ENCODE peak calls at places on chromosomes 5 and 9, in five cellular contexts. One of them, this sample, is unnamed.

GRCh38 chr5:164065266-164065665 is 559.8 kb downstream of the MAT2B start:
- DNase-seq in HepG2: no peak
- DNase-seq in GM12878: no peak
- DNase-seq in HEK293T: no peak
- DNase-seq in H1: no peak
- DNase-seq in this sample: no peak

GRCh38 chr9:131276891-131277672 is 772 bp upstream of the FAM78A start:
- DNase-seq in H1: no peak
- DNase-seq in HEK293T: no peak
- DNase-seq in HepG2: no peak
- DNase-seq in GM12878: no peak
- DNase-seq in this sample: no peak

GRCh38 chr9:37248651-37249163 is 128.3 kb downstream of the ZCCHC7 start:
- DNase-seq in HepG2: no peak
- DNase-seq in HEK293T: no peak
- DNase-seq in GM12878: no peak
- DNase-seq in H1: no peak
- DNase-seq in this sample: no peak

GRCh38 chr5:68771747-68772146 is 322.1 kb upstream of the SLC30A5 start:
- DNase-seq in HEK293T: no peak
- DNase-seq in H1: no peak
- DNase-seq in GM12878: no peak
- DNase-seq in HepG2: no peak
- DNase-seq in this sample: no peak

GRCh38 chr5:54867310-54867944 is 118.0 kb downstream of the ESM1 start:
- DNase-seq in HEK293T: peak; percentile 23
- DNase-seq in HepG2: peak; percentile 22
- DNase-seq in GM12878: no peak
- DNase-seq in H1: no peak
- DNase-seq in this sample: no peak

GRCh38 chr9:127318651-127319167 is 54.1 kb downstream of the GARNL3 start:
- DNase-seq in HepG2: no peak
- DNase-seq in H1: no peak
- DNase-seq in GM12878: no peak
- DNase-seq in HEK293T: no peak
- DNase-seq in this sample: no peak

GRCh38 chr9:124521142-124521541 is 13.9 kb upstream of the NR5A1 start:
- DNase-seq in HEK293T: no peak
- DNase-seq in HepG2: no peak
- DNase-seq in H1: no peak
- DNase-seq in GM12878: no peak
- DNase-seq in this sample: no peak

GRCh38 chr5:150160448-150161069 is 4.9 kb upstream of the PDGFRB start:
- DNase-seq in HepG2: no peak
- DNase-seq in H1: no peak
- DNase-seq in GM12878: no peak
- DNase-seq in HEK293T: no peak
- DNase-seq in this sample: no peak

GRCh38 chr5:178068293-178068692 is 45.0 kb upstream of the N4BP3 start:
- DNase-seq in HEK293T: no peak
- DNase-seq in HepG2: no peak
- DNase-seq in H1: no peak
- DNase-seq in GM12878: no peak
- DNase-seq in this sample: no peak

GRCh38 chr9:89642789-89643188 is 38.0 kb downstream of the GADD45G start:
- DNase-seq in H1: no peak
- DNase-seq in GM12878: no peak
- DNase-seq in HEK293T: no peak
- DNase-seq in HepG2: no peak
- DNase-seq in this sample: no peak

GRCh38 chr9:99181621-99182020 is 40.1 kb downstream of the ALG2 start:
- DNase-seq in H1: no peak
- DNase-seq in GM12878: peak; percentile 85
- DNase-seq in HEK293T: no peak
- DNase-seq in HepG2: no peak
- DNase-seq in this sample: no peak

GRCh38 chr5:153974131-153974812 is 64.4 kb downstream of the FAM114A2 start:
- DNase-seq in HepG2: peak; percentile 25
- DNase-seq in H1: no peak
- DNase-seq in HEK293T: peak; percentile 59
- DNase-seq in GM12878: no peak
- DNase-seq in this sample: no peak

GRCh38 chr9:133998915-133999580 is 6.9 kb upstream of the VAV2 start:
- DNase-seq in H1: no peak
- DNase-seq in HepG2: no peak
- DNase-seq in GM12878: no peak
- DNase-seq in HEK293T: no peak
- DNase-seq in this sample: no peak

GRCh38 chr9:35656340-35656739 is 1.5 kb downstream of the RMRP start:
- DNase-seq in H1: no peak
- DNase-seq in GM12878: no peak
- DNase-seq in HepG2: no peak
- DNase-seq in HEK293T: no peak
- DNase-seq in this sample: no peak

GRCh38 chr5:126351138-126351537 is 72.1 kb upstream of the GRAMD2B start:
- DNase-seq in HEK293T: no peak
- DNase-seq in H1: no peak
- DNase-seq in GM12878: no peak
- DNase-seq in HepG2: no peak
- DNase-seq in this sample: no peak

GRCh38 chr5:112646139-112646941 is 91.3 kb upstream of the APC start:
- DNase-seq in HEK293T: no peak
- DNase-seq in H1: no peak
- DNase-seq in GM12878: no peak
- DNase-seq in HepG2: no peak
- DNase-seq in this sample: no peak

GRCh38 chr5:68884144-68884754 is 209.6 kb upstream of the SLC30A5 start:
- DNase-seq in H1: no peak
- DNase-seq in HepG2: no peak
- DNase-seq in HEK293T: no peak
- DNase-seq in GM12878: no peak
- DNase-seq in this sample: no peak

GRCh38 chr9:116599342-116599884 is 87.7 kb upstream of the TRIM32 start:
- DNase-seq in HEK293T: no peak
- DNase-seq in GM12878: no peak
- DNase-seq in H1: no peak
- DNase-seq in HepG2: no peak
- DNase-seq in this sample: no peak

GRCh38 chr9:93629920-93630319 is 53.5 kb downstream of the PHF2 start:
- DNase-seq in HEK293T: no peak
- DNase-seq in GM12878: no peak
- DNase-seq in HepG2: no peak
- DNase-seq in H1: no peak
- DNase-seq in this sample: no peak

GRCh38 chr5:71658916-71659661 is 60.0 kb upstream of the CARTPT start:
- DNase-seq in HepG2: peak; percentile 31
- DNase-seq in GM12878: no peak
- DNase-seq in HEK293T: peak; percentile 28
- DNase-seq in H1: no peak
- DNase-seq in this sample: no peak

GRCh38 chr5:139698461-139699146 is 50.5 kb downstream of the CXXC5 start:
- DNase-seq in HEK293T: peak; percentile 53
- DNase-seq in HepG2: no peak
- DNase-seq in H1: no peak
- DNase-seq in GM12878: no peak
- DNase-seq in this sample: no peak

GRCh38 chr5:133511653-133512235 is 100.6 kb downstream of the FSTL4 start:
- DNase-seq in HepG2: no peak
- DNase-seq in GM12878: no peak
- DNase-seq in H1: no peak
- DNase-seq in HEK293T: no peak
- DNase-seq in this sample: no peak

GRCh38 chr5:74109344-74109743 is 483.3 kb downstream of the ARHGEF28 start:
- DNase-seq in HepG2: no peak
- DNase-seq in H1: no peak
- DNase-seq in GM12878: no peak
- DNase-seq in HEK293T: no peak
- DNase-seq in this sample: peak; percentile 11

GRCh38 chr5:74107899-74108298 is 481.9 kb downstream of the ARHGEF28 start:
- DNase-seq in H1: no peak
- DNase-seq in HEK293T: no peak
- DNase-seq in HepG2: no peak
- DNase-seq in GM12878: no peak
- DNase-seq in this sample: no peak

GRCh38 chr5:74103131-74104023 is 477.4 kb downstream of the ARHGEF28 start:
- DNase-seq in HEK293T: no peak
- DNase-seq in H1: no peak
- DNase-seq in GM12878: no peak
- DNase-seq in HepG2: no peak
- DNase-seq in this sample: no peak

GRCh38 chr5:74105126-74105780 is 479.3 kb downstream of the ARHGEF28 start:
- DNase-seq in HepG2: no peak
- DNase-seq in GM12878: no peak
- DNase-seq in HEK293T: no peak
- DNase-seq in H1: no peak
- DNase-seq in this sample: no peak

DNA sequence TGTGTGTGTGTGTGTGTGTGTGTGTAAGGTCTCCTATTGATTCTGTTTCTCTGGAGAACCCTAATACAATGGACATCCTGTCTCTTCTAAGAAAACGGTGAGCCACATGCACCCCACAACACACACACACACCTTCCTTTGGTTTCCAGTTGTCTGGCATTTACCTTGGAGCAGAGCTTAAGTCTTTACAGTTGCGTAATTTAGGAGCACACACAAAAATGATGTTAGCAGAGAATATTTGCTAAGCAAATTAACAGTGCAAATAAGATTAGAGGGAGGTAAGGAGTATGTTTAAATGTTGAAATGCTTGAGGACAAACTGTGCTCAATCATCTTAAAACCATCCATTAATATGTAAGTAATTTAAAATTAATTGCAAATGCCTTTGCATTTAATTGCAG is 478.5 kb downstream of the ARHGEF28 start:
- DNase-seq in HEK293T: no peak
- DNase-seq in HepG2: peak; percentile 16
- DNase-seq in H1: no peak
- DNase-seq in GM12878: no peak
- DNase-seq in this sample: no peak
- TF ChIP-seq SUZ12 in HEK293T: no peak
- TF ChIP-seq SUZ12 in HepG2: no peak
- TF ChIP-seq SUZ12 in H1: no peak
- TF ChIP-seq SUZ12 in GM12878: no peak
- TF ChIP-seq SUZ12 in this sample: no peak

DNA sequence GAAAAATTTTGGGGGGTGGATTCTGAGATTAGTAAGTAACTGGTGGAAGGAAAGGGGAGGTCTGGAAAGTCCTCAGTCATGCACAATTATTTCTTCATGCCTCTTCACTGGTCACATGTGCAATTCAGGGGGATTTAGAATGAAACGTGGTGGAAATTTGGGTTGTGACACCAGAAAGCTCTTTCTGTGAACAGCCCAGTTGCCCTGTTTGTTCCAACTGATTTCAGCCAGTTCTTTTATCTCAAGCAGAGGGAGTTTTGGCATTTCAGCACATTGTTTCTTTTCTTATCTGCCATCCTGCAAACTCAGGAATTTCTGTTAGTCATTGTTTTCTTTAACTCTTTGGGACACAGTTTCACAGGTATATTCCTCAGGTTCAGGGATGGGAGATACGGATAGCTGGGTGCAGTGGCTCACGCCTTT is 5.1 kb upstream of the B4GALT1 start:
- DNase-seq in GM12878: no peak
- DNase-seq in HepG2: peak; percentile 79
- DNase-seq in HEK293T: no peak
- DNase-seq in H1: no peak
- DNase-seq in this sample: no peak
- TF ChIP-seq SUZ12 in GM12878: no peak
- TF ChIP-seq SUZ12 in HepG2: no peak
- TF ChIP-seq SUZ12 in HEK293T: no peak
- TF ChIP-seq SUZ12 in H1: no peak
- TF ChIP-seq SUZ12 in this sample: no peak

GRCh38 chr5:109690456-109691247 is 925 bp downstream of the MAN2A1 start:
- DNase-seq in HepG2: peak; percentile 62
- DNase-seq in H1: no peak
- DNase-seq in HEK293T: peak; percentile 36
- DNase-seq in GM12878: no peak
- DNase-seq in this sample: no peak
- TF ChIP-seq SUZ12 in HepG2: no peak
- TF ChIP-seq SUZ12 in H1: no peak
- TF ChIP-seq SUZ12 in HEK293T: no peak
- TF ChIP-seq SUZ12 in GM12878: no peak
- TF ChIP-seq SUZ12 in this sample: no peak

GRCh38 chr9:128716581-128717254 is 7.2 kb downstream of the ZDHHC12 start:
- DNase-seq in HEK293T: no peak
- DNase-seq in H1: no peak
- DNase-seq in GM12878: no peak
- DNase-seq in HepG2: no peak
- DNase-seq in this sample: no peak
- TF ChIP-seq SUZ12 in HEK293T: no peak
- TF ChIP-seq SUZ12 in H1: no peak
- TF ChIP-seq SUZ12 in GM12878: no peak
- TF ChIP-seq SUZ12 in HepG2: no peak
- TF ChIP-seq SUZ12 in this sample: no peak

GRCh38 chr5:134994560-134995156 is 27.0 kb downstream of the CATSPER3 start:
- DNase-seq in HEK293T: peak; percentile 3
- DNase-seq in HepG2: no peak
- DNase-seq in H1: no peak
- DNase-seq in GM12878: no peak
- DNase-seq in this sample: no peak
- TF ChIP-seq SUZ12 in HEK293T: no peak
- TF ChIP-seq SUZ12 in HepG2: no peak
- TF ChIP-seq SUZ12 in H1: no peak
- TF ChIP-seq SUZ12 in GM12878: no peak
- TF ChIP-seq SUZ12 in this sample: no peak

DNA sequence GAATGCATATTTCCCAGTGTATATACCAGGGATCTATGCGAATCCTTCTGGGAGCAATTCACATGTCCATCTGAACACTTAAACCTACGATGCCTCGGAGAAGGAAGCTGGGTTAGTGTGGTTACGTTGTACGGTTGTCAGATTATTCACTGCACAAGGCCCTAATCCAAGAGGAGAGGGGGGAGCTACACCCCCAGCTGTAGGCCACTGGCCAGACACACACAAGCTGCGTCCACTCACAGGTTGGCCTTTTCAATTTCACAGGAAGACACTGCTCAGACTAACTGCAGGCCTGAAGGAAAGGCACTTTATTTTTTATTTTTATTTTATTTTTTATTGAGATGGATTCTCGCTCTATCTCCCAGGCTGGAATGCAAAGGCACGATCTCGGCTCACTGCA is 184.5 kb upstream of the GNA14 start:
- DNase-seq in HepG2: no peak
- DNase-seq in GM12878: no peak
- DNase-seq in HEK293T: no peak
- DNase-seq in H1: no peak
- DNase-seq in this sample: no peak
- TF ChIP-seq SUZ12 in HepG2: no peak
- TF ChIP-seq SUZ12 in GM12878: no peak
- TF ChIP-seq SUZ12 in HEK293T: no peak
- TF ChIP-seq SUZ12 in H1: no peak
- TF ChIP-seq SUZ12 in this sample: no peak

This sample was measured in NT2/D1.